ENCODE peak calls at places on chromosomes 6 and 20, in seven cellular contexts. T is testis, U is HTR-8/SVneo, G is mesendoderm, K is IMR-90, Q is memory B cell, N is GM10248. A is an unnamed sample.

GRCh38 chr6:163992701-163993100 is 578.2 kb downstream of the QKI start:
- DNase-seq in T (no peak), U (no peak), G (no peak), K (no peak), Q (no peak), N (no peak), A (no peak)

GRCh38 chr6:111484655-111484974 is 1.6 kb upstream of the REV3L start:
- DNase-seq in T (no peak), U (no peak), G (no peak), K (peak), Q (no peak), N (no peak), A (no peak)

GRCh38 chr6:166697113-166697512 is 70.1 kb upstream of the RPS6KA2 start:
- DNase-seq in T (no peak), U (no peak), G (no peak), K (no peak), Q (no peak), N (no peak), A (peak)

GRCh38 chr20:8777866-8778265 is 291.0 kb upstream of the PLCB4 start:
- DNase-seq in T (no peak), U (no peak), G (no peak), K (peak), Q (no peak), N (no peak), A (no peak)

GRCh38 chr6:38713812-38714211 is 1.3 kb upstream of the DNAH8 start:
- DNase-seq in T (no peak), U (no peak), G (no peak), K (no peak), Q (no peak), N (no peak), A (no peak)

GRCh38 chr20:37228656-37229055 is 33.0 kb downstream of the GHRH start:
- DNase-seq in T (no peak), U (no peak), G (no peak), K (no peak), Q (no peak), N (no peak), A (peak)

GRCh38 chr20:39890697-39891096 is 798.3 kb downstream of the MAFB start:
- DNase-seq in T (no peak), U (no peak), G (no peak), K (no peak), Q (no peak), N (no peak), A (no peak)

GRCh38 chr6:41713161-41713649 is 22.2 kb downstream of the TFEB start:
- DNase-seq in T (no peak), U (peak), G (no peak), K (peak), Q (no peak), N (no peak), A (no peak)

GRCh38 chr20:38158701-38159325 is 6.3 kb downstream of the TGM2 start:
- DNase-seq in T (no peak), U (no peak), G (no peak), K (no peak), Q (no peak), N (no peak), A (no peak)

A was measured in lower leg skin.